ENCODE peak calls at places on chromosomes 12 and 14, in four cellular contexts. One of them, this sample, is unnamed.

GRCh38 chr12:130053641-130054040 is 108.6 kb upstream of the FZD10 start:
- DNase-seq in Caco-2: no peak
- DNase-seq in CD4-positive, alpha-beta T cell: no peak
- DNase-seq in IMR-90: no peak
- DNase-seq in this sample: no peak

GRCh38 chr14:100137173-100137572 is 22.3 kb downstream of the DEGS2 start:
- DNase-seq in Caco-2: no peak
- DNase-seq in IMR-90: no peak
- DNase-seq in CD4-positive, alpha-beta T cell: no peak
- DNase-seq in this sample: no peak

GRCh38 chr12:19074700-19075099 is 54.8 kb upstream of the PLEKHA5 start:
- DNase-seq in Caco-2: no peak
- DNase-seq in CD4-positive, alpha-beta T cell: no peak
- DNase-seq in IMR-90: peak; percentile 74
- DNase-seq in this sample: peak; percentile 31

GRCh38 chr14:54658836-54659235 is 91.9 kb downstream of the SAMD4A start:
- DNase-seq in IMR-90: no peak
- DNase-seq in CD4-positive, alpha-beta T cell: no peak
- DNase-seq in Caco-2: no peak
- DNase-seq in this sample: no peak

GRCh38 chr12:50061946-50062725 is 4.7 kb downstream of the ASIC1 start:
- DNase-seq in Caco-2: no peak
- DNase-seq in CD4-positive, alpha-beta T cell: no peak
- DNase-seq in IMR-90: peak; percentile 19
- DNase-seq in this sample: peak; percentile 58

GRCh38 chr12:76113800-76114757 is 29.6 kb upstream of the NAP1L1 start:
- DNase-seq in Caco-2: no peak
- DNase-seq in CD4-positive, alpha-beta T cell: no peak
- DNase-seq in IMR-90: peak; percentile 18
- DNase-seq in this sample: no peak

GRCh38 chr12:68497112-68497511 is 113.6 kb upstream of the RAP1B start:
- DNase-seq in IMR-90: no peak
- DNase-seq in Caco-2: no peak
- DNase-seq in CD4-positive, alpha-beta T cell: no peak
- DNase-seq in this sample: peak; percentile 66

GRCh38 chr12:88870000-88870737 is 289.9 kb upstream of the KITLG start:
- DNase-seq in CD4-positive, alpha-beta T cell: no peak
- DNase-seq in IMR-90: peak; percentile 88
- DNase-seq in Caco-2: no peak
- DNase-seq in this sample: peak; percentile 56

GRCh38 chr12:88604646-88605045 is 24.4 kb upstream of the KITLG start:
- DNase-seq in IMR-90: no peak
- DNase-seq in CD4-positive, alpha-beta T cell: no peak
- DNase-seq in Caco-2: no peak
- DNase-seq in this sample: no peak

GRCh38 chr12:109302770-109303169 is 6.3 kb downstream of the FOXN4 start:
- DNase-seq in IMR-90: no peak
- DNase-seq in Caco-2: no peak
- DNase-seq in CD4-positive, alpha-beta T cell: no peak
- DNase-seq in this sample: no peak
- TF ChIP-seq CTCF in IMR-90: no peak
- TF ChIP-seq CTCF in Caco-2: no peak
- TF ChIP-seq CTCF in CD4-positive, alpha-beta T cell: no peak
- TF ChIP-seq CTCF in this sample: no peak

DNA sequence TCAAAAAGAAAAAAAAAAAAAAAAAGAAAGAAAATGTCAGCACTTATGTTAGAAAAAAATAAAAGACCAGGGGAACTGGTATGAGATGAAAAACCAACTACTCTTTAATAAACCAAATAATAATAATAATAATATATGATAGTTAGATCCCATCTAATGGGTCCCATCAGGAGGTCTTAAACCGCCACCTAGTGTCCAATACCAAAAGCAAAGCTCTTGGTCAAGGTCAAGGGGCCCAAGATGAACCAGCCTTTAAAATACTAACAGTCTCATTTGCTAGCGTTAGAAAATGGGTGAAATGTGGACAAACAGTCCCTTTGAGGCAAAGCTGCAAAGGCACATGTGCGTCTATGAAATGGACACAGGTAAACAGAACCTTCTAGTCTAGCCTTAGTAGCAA is 12.3 kb downstream of the BRAP start:
- DNase-seq in CD4-positive, alpha-beta T cell: no peak
- DNase-seq in IMR-90: peak; percentile 31
- DNase-seq in Caco-2: no peak
- DNase-seq in this sample: no peak
- TF ChIP-seq CTCF in CD4-positive, alpha-beta T cell: no peak
- TF ChIP-seq CTCF in IMR-90: peak; percentile 56
- TF ChIP-seq CTCF in Caco-2: peak; percentile 15
- TF ChIP-seq CTCF in this sample: peak; percentile 27

DNA sequence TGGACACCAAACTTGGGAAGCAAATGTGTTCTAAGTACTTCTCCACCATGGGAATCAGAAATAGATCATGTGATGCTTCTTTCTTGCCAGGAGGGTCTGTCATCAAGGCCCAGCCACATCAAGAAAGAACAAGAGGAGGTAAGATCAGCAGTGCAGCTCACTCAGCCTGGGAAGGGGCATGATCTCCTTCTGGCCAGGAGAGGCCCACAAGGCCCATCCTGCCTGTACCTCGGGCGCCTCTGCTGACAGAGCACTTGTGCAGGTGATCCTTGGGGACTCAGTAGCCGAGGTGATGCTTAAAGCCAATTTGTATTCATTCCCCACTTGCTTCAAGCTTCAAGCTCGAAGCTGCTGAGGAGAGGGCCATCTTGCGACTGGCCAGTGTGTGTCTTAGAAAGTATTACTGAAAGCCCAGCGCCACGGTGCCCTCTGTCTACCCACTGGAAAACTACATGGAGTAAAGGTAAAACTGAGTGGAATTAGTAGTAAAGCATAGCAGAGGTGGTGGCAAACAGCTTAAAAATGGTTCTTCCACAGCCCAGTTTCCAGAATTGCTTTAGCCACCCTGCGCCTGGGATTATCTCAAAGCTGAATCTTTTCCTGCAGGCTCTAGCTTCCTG is 26.2 kb downstream of the RTRAF start:
- DNase-seq in Caco-2: no peak
- DNase-seq in CD4-positive, alpha-beta T cell: no peak
- DNase-seq in IMR-90: peak; percentile 17
- DNase-seq in this sample: no peak
- TF ChIP-seq CTCF in Caco-2: peak; percentile 33
- TF ChIP-seq CTCF in CD4-positive, alpha-beta T cell: no peak
- TF ChIP-seq CTCF in IMR-90: peak; percentile 39
- TF ChIP-seq CTCF in this sample: peak; percentile 24

GRCh38 chr12:57151741-57152407 is 4.5 kb upstream of the LRP1-AS start:
- DNase-seq in CD4-positive, alpha-beta T cell: no peak
- DNase-seq in Caco-2: no peak
- DNase-seq in IMR-90: peak; percentile 74
- DNase-seq in this sample: peak; percentile 69
- TF ChIP-seq CTCF in CD4-positive, alpha-beta T cell: no peak
- TF ChIP-seq CTCF in Caco-2: no peak
- TF ChIP-seq CTCF in IMR-90: no peak
- TF ChIP-seq CTCF in this sample: no peak

DNA sequence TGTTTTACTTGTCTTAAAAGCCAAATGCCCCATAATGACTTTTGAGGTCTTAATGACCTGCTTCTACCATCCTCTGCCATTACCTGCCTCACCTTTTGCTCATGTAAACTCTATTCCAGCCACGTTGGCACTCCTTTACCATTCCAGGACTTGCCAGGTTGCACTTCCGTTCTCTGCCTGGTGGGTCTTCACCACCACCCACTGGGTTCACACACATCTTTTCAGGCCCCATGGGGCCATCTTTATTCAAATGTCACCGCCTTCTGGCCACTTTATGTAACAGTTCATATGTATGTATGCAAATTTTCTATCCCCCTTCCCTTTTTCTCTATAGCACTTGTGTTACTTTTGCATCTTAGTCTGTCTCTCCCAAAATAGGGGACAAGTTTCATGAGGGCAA is 57.7 kb downstream of the ATP2A2 start:
- DNase-seq in Caco-2: no peak
- DNase-seq in IMR-90: no peak
- DNase-seq in CD4-positive, alpha-beta T cell: no peak
- DNase-seq in this sample: no peak
- TF ChIP-seq CTCF in Caco-2: no peak
- TF ChIP-seq CTCF in IMR-90: peak; percentile 9
- TF ChIP-seq CTCF in CD4-positive, alpha-beta T cell: no peak
- TF ChIP-seq CTCF in this sample: peak; percentile 5

GRCh38 chr14:74558655-74559054 is 53.4 kb downstream of the LTBP2 start:
- DNase-seq in IMR-90: peak; percentile 69
- DNase-seq in CD4-positive, alpha-beta T cell: no peak
- DNase-seq in Caco-2: no peak
- DNase-seq in this sample: no peak

GRCh38 chr14:74563621-74564159 is 48.3 kb downstream of the LTBP2 start:
- DNase-seq in IMR-90: peak; percentile 31
- DNase-seq in CD4-positive, alpha-beta T cell: no peak
- DNase-seq in Caco-2: no peak
- DNase-seq in this sample: no peak

GRCh38 chr14:74563233-74563585 is 48.8 kb downstream of the LTBP2 start:
- DNase-seq in CD4-positive, alpha-beta T cell: no peak
- DNase-seq in IMR-90: peak; percentile 73
- DNase-seq in Caco-2: no peak
- DNase-seq in this sample: no peak

GRCh38 chr14:74566174-74567125 is 45.6 kb downstream of the LTBP2 start:
- DNase-seq in CD4-positive, alpha-beta T cell: no peak
- DNase-seq in IMR-90: no peak
- DNase-seq in Caco-2: peak; percentile 72
- DNase-seq in this sample: no peak

DNA sequence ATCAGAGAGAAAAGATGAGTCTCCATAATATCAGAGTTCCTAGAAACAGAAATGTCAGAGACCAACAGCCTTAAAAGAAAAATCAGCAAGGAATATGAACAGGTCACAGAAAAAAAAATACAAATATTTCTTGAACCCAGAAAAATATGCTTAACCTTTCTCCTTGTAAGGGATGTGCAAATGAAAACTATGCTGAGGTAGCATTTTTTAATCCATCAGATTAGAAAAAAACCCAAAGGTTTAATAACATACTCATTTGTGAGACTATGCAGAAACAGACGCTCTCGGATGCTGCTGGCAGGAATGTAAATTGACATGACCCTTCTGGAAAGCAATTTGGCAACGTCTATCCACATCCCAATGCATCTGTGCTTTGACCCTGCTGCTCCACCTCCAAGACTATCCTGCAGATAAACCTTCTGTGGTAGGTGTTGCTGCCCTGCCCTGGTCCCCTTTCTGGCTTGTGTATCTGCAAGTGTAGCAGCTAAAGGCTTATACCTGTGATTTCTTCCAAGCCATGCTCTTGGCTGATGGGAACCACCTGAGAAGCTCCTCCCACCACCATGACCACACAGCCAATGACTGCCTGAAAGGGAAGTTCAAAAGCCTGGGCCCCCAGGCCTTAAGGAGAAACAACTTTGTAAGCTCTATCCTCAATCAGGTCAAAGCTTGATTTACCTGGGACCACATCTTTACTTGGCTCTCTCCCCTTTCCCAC is 49.4 kb downstream of the LTBP2 start:
- DNase-seq in IMR-90: peak; percentile 36
- DNase-seq in Caco-2: peak; percentile 57
- DNase-seq in CD4-positive, alpha-beta T cell: no peak
- DNase-seq in this sample: no peak
- TF ChIP-seq CTCF in IMR-90: peak; percentile 30
- TF ChIP-seq CTCF in Caco-2: no peak
- TF ChIP-seq CTCF in CD4-positive, alpha-beta T cell: no peak
- TF ChIP-seq CTCF in this sample: no peak